ENCODE peak calls at places on chromosome 2, in eight cellular contexts. A is left ventricle myocardium inferior, C is endodermal cell, L is right cardiac atrium, J is colonic mucosa, M is esophagus squamous epithelium, X is uterus, F is HepG2. U is an unnamed sample. For H3K4me1, the result is how much of the 10 kb centered on the place peaks cover.

GRCh38 chr2:195498839-195499490 is 158.1 kb upstream of the SLC39A10 start:
- DNase-seq in A (no peak), C (no peak), L (no peak), J (no peak), M (no peak), X (no peak), F (no peak), U (no peak)

GRCh38 chr2:127620867-127621266 is 25.1 kb upstream of the GPR17 start:
- DNase-seq in A (no peak), C (peak), L (no peak), J (no peak), M (no peak), X (no peak), F (no peak), U (no peak)

GRCh38 chr2:149989447-149990063 is 402.0 kb upstream of the MMADHC start:
- DNase-seq in A (no peak), C (no peak), L (no peak), J (no peak), M (no peak), X (no peak), F (peak), U (no peak)

GRCh38 chr2:125593036-125593435 is 1062.9 kb upstream of the GYPC start:
- DNase-seq in A (no peak), C (peak), L (no peak), J (no peak), M (no peak), X (no peak), F (no peak), U (no peak)

GRCh38 chr2:12890481-12890980 is 173.8 kb downstream of the TRIB2 start:
- DNase-seq in A (no peak), C (no peak), L (no peak), J (no peak), M (no peak), X (no peak), F (no peak), U (no peak)

GRCh38 chr2:94984964-94985575 is 40.4 kb upstream of the MAL start:
- DNase-seq in A (no peak), C (peak), L (no peak), J (no peak), M (no peak), X (no peak), F (no peak), U (no peak)

GRCh38 chr2:1051585-1051984 is 100.9 kb downstream of the SNTG2 start:
- DNase-seq in A (no peak), C (no peak), L (no peak), J (no peak), M (no peak), X (no peak), F (no peak), U (no peak)

GRCh38 chr2:183292028-183292427 is 167.8 kb downstream of the NUP35 start:
- DNase-seq in A (no peak), C (peak), L (no peak), J (no peak), M (no peak), X (no peak), F (no peak), U (no peak)

GRCh38 chr2:202944403-202944802 is 32.3 kb downstream of the CARF start:
- DNase-seq in A (no peak), C (no peak), L (no peak), J (no peak), M (no peak), X (no peak), F (no peak), U (no peak)

GRCh38 chr2:165718811-165719210 is 75.2 kb downstream of the GALNT3 start:
- DNase-seq in A (no peak), C (no peak), L (no peak), J (no peak), M (no peak), X (no peak), F (no peak), U (no peak)

GRCh38 chr2:172280820-172281454 is 146.4 kb upstream of the ITGA6 start:
- DNase-seq in A (peak), C (no peak), L (no peak), J (no peak), M (no peak), X (no peak), F (no peak), U (no peak)

GRCh38 chr2:236919209-236919608 is 166.5 kb upstream of the COPS8 start:
- DNase-seq in A (no peak), C (no peak), L (peak), J (no peak), M (no peak), X (no peak), F (no peak), U (no peak)

GRCh38 chr2:218008060-218009040 is 5.6 kb upstream of the TNS1 start:
- DNase-seq in A (no peak), C (no peak), L (no peak), J (no peak), M (no peak), X (no peak), F (no peak), U (no peak)

GRCh38 chr2:63734510-63734909 is 107.2 kb upstream of the UGP2 start:
- DNase-seq in A (no peak), C (no peak), L (no peak), J (no peak), M (no peak), X (no peak), F (peak), U (no peak)

GRCh38 chr2:239593965-239594771 is 193.3 kb upstream of the HDAC4 start:
- DNase-seq in A (no peak), C (peak), L (no peak), J (no peak), M (no peak), X (peak), F (no peak), U (no peak)

GRCh38 chr2:181172676-181173075 is 192.3 kb downstream of the UBE2E3 start:
- DNase-seq in A (no peak), C (no peak), L (no peak), J (no peak), M (no peak), X (no peak), F (no peak), U (no peak)

GRCh38 chr2:213119061-213119809 is 32.2 kb downstream of the IKZF2 start:
- DNase-seq in A (no peak), C (no peak), L (no peak), J (no peak), M (no peak), X (no peak), F (no peak), U (peak)

GRCh38 chr2:160490760-160491367 is 2.7 kb downstream of the RBMS1 start:
- DNase-seq in A (no peak), C (no peak), L (no peak), J (no peak), M (no peak), X (no peak), F (peak), U (no peak)

GRCh38 chr2:149538138-149538833 is 49.3 kb downstream of the MMADHC start:
- DNase-seq in A (no peak), C (no peak), L (no peak), J (no peak), M (no peak), X (no peak), F (no peak), U (no peak)

GRCh38 chr2:106020821-106021316 is 173.2 kb downstream of the UXS1 start:
- DNase-seq in A (peak), C (no peak), L (peak), J (no peak), M (no peak), X (peak), F (no peak), U (no peak)

GRCh38 chr2:73386342-73386868 is 769 bp downstream of the ALMS1 start:
- DNase-seq in A (no peak), C (no peak), L (no peak), J (no peak), M (no peak), X (no peak), F (no peak), U (no peak)

GRCh38 chr2:36680012-36680411 is 16.5 kb upstream of the VIT start:
- DNase-seq in A (no peak), C (no peak), L (no peak), J (no peak), M (no peak), X (no peak), F (no peak), U (no peak)

GRCh38 chr2:28978606-28979005 is 2.5 kb upstream of the TOGARAM2 start:
- DNase-seq in A (no peak), C (no peak), L (no peak), J (no peak), M (no peak), X (no peak), F (no peak), U (no peak)

GRCh38 chr2:67645280-67646255 is 248.4 kb downstream of the ETAA1 start:
- DNase-seq in A (no peak), C (no peak), L (no peak), J (no peak), M (no peak), X (no peak), F (no peak), U (no peak)

GRCh38 chr2:101981066-101981465 is 10.7 kb upstream of the IL1R2 start:
- DNase-seq in A (no peak), C (no peak), L (no peak), J (no peak), M (no peak), X (no peak), F (no peak), U (no peak)

GRCh38 chr2:16816522-16816921 is 150.9 kb upstream of the CYRIA start:
- DNase-seq in A (no peak), C (no peak), L (no peak), J (no peak), M (no peak), X (no peak), F (no peak), U (no peak)

GRCh38 chr2:221780281-221780688 is 208.2 kb upstream of the EPHA4 start:
- DNase-seq in A (no peak), C (no peak), L (no peak), J (no peak), M (no peak), X (no peak), F (no peak), U (no peak)

DNA sequence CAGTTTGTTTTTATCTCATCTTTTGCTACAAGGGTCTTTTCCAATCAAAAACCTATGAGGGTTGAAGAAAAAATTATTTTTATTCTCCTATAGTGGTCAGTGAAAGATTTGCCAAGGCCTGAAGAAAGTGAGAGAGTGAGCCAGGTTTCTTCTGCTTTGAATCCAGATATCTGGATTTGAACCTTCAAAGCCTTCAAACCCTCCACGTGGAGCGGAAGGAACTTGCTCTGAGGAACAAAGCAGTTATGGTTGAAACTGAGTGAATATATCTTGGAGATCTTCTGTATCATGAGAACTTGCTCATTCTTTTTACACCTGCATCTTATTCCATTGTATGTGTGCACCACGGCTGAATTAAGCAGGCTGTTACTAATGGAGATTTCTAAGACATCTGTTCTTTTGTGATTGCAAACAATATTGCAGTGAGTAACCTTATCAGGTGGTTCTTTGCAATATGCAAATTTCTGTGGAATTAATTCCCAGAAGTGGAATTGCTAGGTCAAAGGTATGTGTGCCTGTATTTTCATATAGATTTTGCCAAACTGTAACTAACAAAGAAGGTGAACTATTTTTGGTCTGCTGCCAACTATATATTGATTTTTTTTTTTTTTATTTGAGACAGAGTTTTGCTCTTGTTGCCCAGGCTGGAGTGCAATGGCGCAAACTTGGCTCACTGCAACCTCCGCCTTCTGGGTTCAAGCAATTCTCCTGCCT is 147.9 kb downstream of the B3GNT2 start:
- DNase-seq in A (no peak), C (no peak), L (no peak), J (no peak), M (no peak), X (no peak), F (no peak), U (no peak)
- H3K4me1 ChIP-seq in A (under half), C (under half), L (under half), J (under half), M (under half), X (under half), F (under half), U (under half)

GRCh38 chr2:201183373-201183742 is 417 bp downstream of the CASP10 start:
- DNase-seq in A (no peak), C (no peak), L (no peak), J (no peak), M (no peak), X (no peak), F (no peak), U (no peak)
- H3K4me3 ChIP-seq in A (peak), C (peak), L (peak), J (peak), M (peak), X (peak), F (peak), U (peak)

GRCh38 chr2:10393648-10393982 is 54.5 kb downstream of the ODC1 start:
- DNase-seq in A (no peak), C (no peak), L (no peak), J (no peak), M (no peak), X (no peak), F (no peak), U (no peak)
- H3K4me1 ChIP-seq in A (half or more), C (under half), L (under half), J (under half), M (under half), X (under half), F (under half), U (under half)

DNA sequence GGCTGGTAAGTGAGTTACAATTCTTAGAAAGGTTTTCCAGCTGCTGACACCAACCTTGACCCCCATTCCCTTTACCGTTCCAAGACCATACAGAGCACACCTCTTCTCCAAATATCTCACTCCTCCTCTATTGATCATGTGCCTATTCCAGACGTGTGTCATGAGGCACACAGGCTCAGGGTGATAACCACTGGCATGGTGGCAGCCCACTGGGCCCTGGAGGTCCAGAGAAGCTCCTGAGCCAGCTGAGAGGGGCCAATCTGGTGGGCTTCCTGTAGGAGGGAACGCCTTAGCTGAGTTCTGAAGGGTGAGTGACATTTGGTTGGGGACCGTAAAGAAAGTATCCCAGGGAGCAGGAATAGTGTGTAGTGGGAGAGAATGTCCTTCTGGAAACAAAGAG is 28.3 kb downstream of the ZAP70 start:
- DNase-seq in A (no peak), C (no peak), L (no peak), J (no peak), M (no peak), X (no peak), F (no peak), U (no peak)
- H3K4me3 ChIP-seq in A (no peak), C (no peak), L (no peak), J (no peak), M (no peak), X (no peak), F (no peak), U (no peak)

GRCh38 chr2:33084433-33084832 is 137.7 kb downstream of the LTBP1 start:
- DNase-seq in A (no peak), C (no peak), L (no peak), J (no peak), M (no peak), X (no peak), F (no peak), U (no peak)
- H3K4me1 ChIP-seq in A (half or more), C (under half), L (under half), J (under half), M (under half), X (under half), F (under half), U (under half)

DNA sequence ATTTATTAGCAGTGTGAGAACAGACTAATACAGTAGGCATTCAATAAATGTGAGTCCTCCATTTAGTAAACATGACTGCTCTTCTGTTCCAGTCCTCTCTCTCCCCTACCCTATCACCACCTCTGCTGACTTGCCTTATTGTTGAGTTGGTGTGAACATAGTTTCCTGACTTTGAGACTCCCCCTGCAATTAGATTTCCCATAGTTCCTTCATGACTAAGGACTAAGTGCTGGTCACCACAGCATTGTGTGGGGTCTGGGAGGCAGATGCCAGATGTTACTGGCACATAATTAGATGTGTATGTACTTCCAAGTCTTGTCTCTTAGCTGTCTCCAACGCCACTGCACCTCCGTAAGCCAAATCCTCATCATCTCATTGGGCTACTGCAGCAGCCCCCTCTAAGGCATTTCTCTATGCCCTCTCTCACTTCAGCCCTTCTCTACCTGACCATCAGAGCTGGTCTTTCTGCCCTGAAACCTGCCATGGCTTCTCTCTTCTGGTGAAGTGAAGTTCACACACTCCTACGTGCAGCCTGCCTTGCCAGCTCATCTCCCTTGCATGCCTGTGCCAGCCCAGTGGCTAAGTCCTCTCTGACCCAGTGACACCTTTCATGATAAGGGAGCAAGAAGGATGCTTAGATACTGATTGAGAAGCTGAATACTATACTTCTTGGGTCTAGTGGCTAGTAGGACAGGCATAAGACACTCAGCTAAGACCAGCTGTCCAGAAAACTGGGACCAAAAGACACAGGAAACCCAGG is 81.6 kb upstream of the ALPP start:
- DNase-seq in A (no peak), C (no peak), L (no peak), J (no peak), M (no peak), X (no peak), F (no peak), U (no peak)
- H3K4me3 ChIP-seq in A (no peak), C (no peak), L (no peak), J (no peak), M (no peak), X (no peak), F (no peak), U (no peak)

GRCh38 chr2:187658952-187659525 is 104.8 kb upstream of the TFPI start:
- DNase-seq in A (no peak), C (peak), L (no peak), J (no peak), M (no peak), X (no peak), F (peak), U (no peak)
- H3K4me1 ChIP-seq in A (under half), C (under half), L (under half), J (under half), M (under half), X (under half), F (under half), U (under half)

GRCh38 chr2:66433945-66434678 is 813 bp upstream of the MEIS1 start:
- DNase-seq in A (peak), C (peak), L (peak), J (no peak), M (no peak), X (peak), F (peak), U (peak)

GRCh38 chr2:66436546-66436945 is 1.6 kb downstream of the MEIS1 start:
- DNase-seq in A (no peak), C (no peak), L (no peak), J (no peak), M (no peak), X (no peak), F (no peak), U (no peak)

GRCh38 chr2:66435963-66436362 is 1.0 kb downstream of the MEIS1 start:
- DNase-seq in A (no peak), C (no peak), L (no peak), J (no peak), M (no peak), X (no peak), F (no peak), U (no peak)

GRCh38 chr2:66434679-66435548 is at the start of gene MEIS1:
- DNase-seq in A (peak), C (peak), L (peak), J (peak), M (peak), X (peak), F (peak), U (no peak)

DNA sequence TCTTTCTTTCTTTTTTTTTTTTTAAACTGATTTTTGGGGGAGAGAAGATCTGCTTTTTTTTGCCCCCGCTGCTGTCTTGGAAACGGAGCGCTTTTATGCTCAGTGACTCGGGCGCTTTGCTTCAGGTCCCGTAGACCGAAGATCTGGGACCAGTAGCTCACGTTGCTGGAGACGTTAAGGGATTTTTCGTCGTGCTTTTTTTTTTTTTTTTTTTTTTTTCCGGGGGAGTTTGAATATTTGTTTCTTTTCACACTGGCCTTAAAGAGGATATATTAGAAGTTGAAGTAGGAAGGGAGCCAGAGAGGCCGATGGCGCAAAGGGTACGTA is 587 bp downstream of the MEIS1 start:
- DNase-seq in A (no peak), C (no peak), L (peak), J (no peak), M (no peak), X (no peak), F (no peak), U (no peak)
- H3K4me3 ChIP-seq in A (peak), C (peak), L (peak), J (peak), M (peak), X (peak), F (peak), U (peak)

DNA sequence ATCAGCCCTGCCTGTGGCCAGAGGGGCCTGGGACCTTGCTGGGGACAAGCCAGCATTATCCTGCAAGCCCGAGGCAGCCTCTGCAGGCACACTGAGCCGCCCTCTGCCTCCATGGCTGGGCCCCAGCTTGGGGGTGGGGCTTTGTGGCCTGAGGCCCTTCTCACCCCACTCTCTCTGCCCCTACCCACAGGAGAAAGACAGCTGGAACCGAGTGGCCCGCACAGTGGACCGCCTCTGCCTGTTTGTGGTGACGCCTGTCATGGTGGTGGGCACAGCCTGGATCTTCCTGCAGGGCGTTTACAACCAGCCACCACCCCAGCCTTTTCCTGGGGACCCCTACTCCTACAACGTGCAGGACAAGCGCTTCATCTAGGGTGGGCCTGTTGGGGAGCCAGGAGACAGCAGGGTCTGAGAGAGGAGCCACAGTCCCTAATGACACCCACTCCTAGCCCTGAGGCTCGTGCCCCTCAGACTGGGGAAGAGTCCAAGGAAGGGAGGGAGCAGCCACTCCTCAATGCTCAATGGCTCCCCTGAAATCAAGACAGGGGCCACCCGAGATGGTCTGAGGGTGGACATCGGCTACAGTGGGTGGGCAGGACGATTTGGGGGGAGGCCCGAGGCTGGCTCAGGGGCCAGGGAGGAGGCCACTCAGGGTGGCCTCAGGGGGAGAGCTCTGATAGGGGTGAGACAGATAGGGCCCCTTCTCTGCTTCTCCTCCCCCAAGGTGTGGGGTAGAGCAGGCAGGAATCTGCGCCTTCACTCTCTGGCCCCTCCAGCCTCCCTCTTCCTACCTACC is 4.4 kb upstream of the CHRNG start:
- DNase-seq in A (peak), C (no peak), L (no peak), J (no peak), M (no peak), X (no peak), F (no peak), U (no peak)
- H3K4me1 ChIP-seq in A (under half), C (under half), L (under half), J (under half), M (under half), X (under half), F (under half), U (under half)

U was measured in CD4-positive, CD25-positive, alpha-beta regulatory T cell.